ENCODE peak calls at places on chromosome 7, in seven cellular contexts. One of them, this sample, is unnamed. For H3K4me1, the result is how much of the 10 kb centered on the place peaks cover.

GRCh38 chr7:137329411-137329810 is 14.1 kb downstream of the PTN start:
- DNase-seq in tibial nerve: no peak
- DNase-seq in left ventricle myocardium inferior: no peak
- DNase-seq in psoas muscle: no peak
- DNase-seq in suprapubic skin: no peak
- DNase-seq in cardiac muscle cell: no peak
- DNase-seq in fibroblast of lung: no peak
- DNase-seq in this sample: no peak

GRCh38 chr7:158991824-158992621 is 135.7 kb downstream of the DYNC2I1 start:
- DNase-seq in tibial nerve: no peak
- DNase-seq in left ventricle myocardium inferior: no peak
- DNase-seq in psoas muscle: no peak
- DNase-seq in suprapubic skin: no peak
- DNase-seq in cardiac muscle cell: no peak
- DNase-seq in fibroblast of lung: no peak
- DNase-seq in this sample: no peak

GRCh38 chr7:122438001-122438400 is 133.5 kb upstream of the FEZF1 start:
- DNase-seq in tibial nerve: no peak
- DNase-seq in left ventricle myocardium inferior: no peak
- DNase-seq in psoas muscle: no peak
- DNase-seq in suprapubic skin: no peak
- DNase-seq in cardiac muscle cell: no peak
- DNase-seq in fibroblast of lung: no peak
- DNase-seq in this sample: no peak

GRCh38 chr7:42493436-42494198 is 256.6 kb upstream of the GLI3 start:
- DNase-seq in tibial nerve: peak
- DNase-seq in left ventricle myocardium inferior: peak
- DNase-seq in psoas muscle: peak
- DNase-seq in suprapubic skin: peak
- DNase-seq in cardiac muscle cell: peak
- DNase-seq in fibroblast of lung: peak
- DNase-seq in this sample: no peak

GRCh38 chr7:98354052-98354451 is 46.8 kb downstream of the BAIAP2L1 start:
- DNase-seq in tibial nerve: no peak
- DNase-seq in left ventricle myocardium inferior: no peak
- DNase-seq in psoas muscle: no peak
- DNase-seq in suprapubic skin: peak
- DNase-seq in cardiac muscle cell: no peak
- DNase-seq in fibroblast of lung: peak
- DNase-seq in this sample: no peak

GRCh38 chr7:21159506-21159905 is 268.4 kb upstream of the SP4 start:
- DNase-seq in tibial nerve: no peak
- DNase-seq in left ventricle myocardium inferior: no peak
- DNase-seq in psoas muscle: no peak
- DNase-seq in suprapubic skin: no peak
- DNase-seq in cardiac muscle cell: no peak
- DNase-seq in fibroblast of lung: no peak
- DNase-seq in this sample: no peak

GRCh38 chr7:147509859-147510542 is 1080.6 kb upstream of the C7orf33 start:
- DNase-seq in tibial nerve: no peak
- DNase-seq in left ventricle myocardium inferior: no peak
- DNase-seq in psoas muscle: no peak
- DNase-seq in suprapubic skin: no peak
- DNase-seq in cardiac muscle cell: no peak
- DNase-seq in fibroblast of lung: no peak
- DNase-seq in this sample: no peak

GRCh38 chr7:116403265-116403664 is 96.3 kb upstream of the CAV2 start:
- DNase-seq in tibial nerve: no peak
- DNase-seq in left ventricle myocardium inferior: no peak
- DNase-seq in psoas muscle: no peak
- DNase-seq in suprapubic skin: no peak
- DNase-seq in cardiac muscle cell: no peak
- DNase-seq in fibroblast of lung: peak
- DNase-seq in this sample: no peak

GRCh38 chr7:80379034-80379433 is 132.8 kb downstream of the GNAT3 start:
- DNase-seq in tibial nerve: no peak
- DNase-seq in left ventricle myocardium inferior: no peak
- DNase-seq in psoas muscle: no peak
- DNase-seq in suprapubic skin: no peak
- DNase-seq in cardiac muscle cell: peak
- DNase-seq in fibroblast of lung: peak
- DNase-seq in this sample: no peak

GRCh38 chr7:29239638-29240037 is 45.1 kb downstream of the CHN2 start:
- DNase-seq in tibial nerve: no peak
- DNase-seq in left ventricle myocardium inferior: no peak
- DNase-seq in psoas muscle: no peak
- DNase-seq in suprapubic skin: no peak
- DNase-seq in cardiac muscle cell: no peak
- DNase-seq in fibroblast of lung: no peak
- DNase-seq in this sample: no peak

GRCh38 chr7:73376671-73377412 is 48.9 kb downstream of the FKBP6 start:
- DNase-seq in tibial nerve: no peak
- DNase-seq in left ventricle myocardium inferior: no peak
- DNase-seq in psoas muscle: no peak
- DNase-seq in suprapubic skin: no peak
- DNase-seq in cardiac muscle cell: no peak
- DNase-seq in fibroblast of lung: no peak
- DNase-seq in this sample: no peak

GRCh38 chr7:105589221-105590077 is 8.2 kb upstream of the EFCAB10 start:
- DNase-seq in tibial nerve: no peak
- DNase-seq in left ventricle myocardium inferior: peak
- DNase-seq in psoas muscle: no peak
- DNase-seq in suprapubic skin: no peak
- DNase-seq in cardiac muscle cell: peak
- DNase-seq in fibroblast of lung: peak
- DNase-seq in this sample: peak

GRCh38 chr7:97871659-97872024 is 566 bp downstream of the ASNS start:
- DNase-seq in tibial nerve: no peak
- DNase-seq in left ventricle myocardium inferior: no peak
- DNase-seq in psoas muscle: no peak
- DNase-seq in suprapubic skin: no peak
- DNase-seq in cardiac muscle cell: no peak
- DNase-seq in fibroblast of lung: no peak
- DNase-seq in this sample: no peak

GRCh38 chr7:114842551-114843065 is 79.3 kb upstream of the MDFIC start:
- DNase-seq in tibial nerve: no peak
- DNase-seq in left ventricle myocardium inferior: no peak
- DNase-seq in psoas muscle: no peak
- DNase-seq in suprapubic skin: no peak
- DNase-seq in cardiac muscle cell: no peak
- DNase-seq in fibroblast of lung: no peak
- DNase-seq in this sample: no peak

GRCh38 chr7:98126311-98127142 is 19.9 kb downstream of the LMTK2 start:
- DNase-seq in tibial nerve: no peak
- DNase-seq in left ventricle myocardium inferior: no peak
- DNase-seq in psoas muscle: no peak
- DNase-seq in suprapubic skin: peak
- DNase-seq in cardiac muscle cell: no peak
- DNase-seq in fibroblast of lung: no peak
- DNase-seq in this sample: no peak

GRCh38 chr7:16357921-16358320 is 63.4 kb downstream of the CRPPA start:
- DNase-seq in tibial nerve: no peak
- DNase-seq in left ventricle myocardium inferior: no peak
- DNase-seq in psoas muscle: no peak
- DNase-seq in suprapubic skin: no peak
- DNase-seq in cardiac muscle cell: no peak
- DNase-seq in fibroblast of lung: no peak
- DNase-seq in this sample: no peak

GRCh38 chr7:117114272-117114671 is 161.0 kb downstream of the ST7 start:
- DNase-seq in tibial nerve: no peak
- DNase-seq in left ventricle myocardium inferior: no peak
- DNase-seq in psoas muscle: no peak
- DNase-seq in suprapubic skin: no peak
- DNase-seq in cardiac muscle cell: no peak
- DNase-seq in fibroblast of lung: no peak
- DNase-seq in this sample: no peak

GRCh38 chr7:116290740-116291139 is 80.4 kb downstream of the TES start:
- DNase-seq in tibial nerve: no peak
- DNase-seq in left ventricle myocardium inferior: no peak
- DNase-seq in psoas muscle: no peak
- DNase-seq in suprapubic skin: no peak
- DNase-seq in cardiac muscle cell: no peak
- DNase-seq in fibroblast of lung: no peak
- DNase-seq in this sample: no peak

GRCh38 chr7:115217373-115217772 is 295.5 kb downstream of the MDFIC start:
- DNase-seq in tibial nerve: no peak
- DNase-seq in left ventricle myocardium inferior: no peak
- DNase-seq in psoas muscle: no peak
- DNase-seq in suprapubic skin: no peak
- DNase-seq in cardiac muscle cell: peak
- DNase-seq in fibroblast of lung: peak
- DNase-seq in this sample: no peak

GRCh38 chr7:121301441-121302213 is 27.2 kb upstream of the WNT16 start:
- DNase-seq in tibial nerve: no peak
- DNase-seq in left ventricle myocardium inferior: no peak
- DNase-seq in psoas muscle: no peak
- DNase-seq in suprapubic skin: no peak
- DNase-seq in cardiac muscle cell: no peak
- DNase-seq in fibroblast of lung: peak
- DNase-seq in this sample: no peak

GRCh38 chr7:70582921-70583895 is 548.7 kb upstream of the GALNT17 start:
- DNase-seq in tibial nerve: no peak
- DNase-seq in left ventricle myocardium inferior: no peak
- DNase-seq in psoas muscle: no peak
- DNase-seq in suprapubic skin: no peak
- DNase-seq in cardiac muscle cell: no peak
- DNase-seq in fibroblast of lung: no peak
- DNase-seq in this sample: no peak

GRCh38 chr7:157926521-157927167 is 589.8 kb downstream of the DNAJB6 start:
- DNase-seq in tibial nerve: no peak
- DNase-seq in left ventricle myocardium inferior: no peak
- DNase-seq in psoas muscle: no peak
- DNase-seq in suprapubic skin: no peak
- DNase-seq in cardiac muscle cell: no peak
- DNase-seq in fibroblast of lung: no peak
- DNase-seq in this sample: peak

DNA sequence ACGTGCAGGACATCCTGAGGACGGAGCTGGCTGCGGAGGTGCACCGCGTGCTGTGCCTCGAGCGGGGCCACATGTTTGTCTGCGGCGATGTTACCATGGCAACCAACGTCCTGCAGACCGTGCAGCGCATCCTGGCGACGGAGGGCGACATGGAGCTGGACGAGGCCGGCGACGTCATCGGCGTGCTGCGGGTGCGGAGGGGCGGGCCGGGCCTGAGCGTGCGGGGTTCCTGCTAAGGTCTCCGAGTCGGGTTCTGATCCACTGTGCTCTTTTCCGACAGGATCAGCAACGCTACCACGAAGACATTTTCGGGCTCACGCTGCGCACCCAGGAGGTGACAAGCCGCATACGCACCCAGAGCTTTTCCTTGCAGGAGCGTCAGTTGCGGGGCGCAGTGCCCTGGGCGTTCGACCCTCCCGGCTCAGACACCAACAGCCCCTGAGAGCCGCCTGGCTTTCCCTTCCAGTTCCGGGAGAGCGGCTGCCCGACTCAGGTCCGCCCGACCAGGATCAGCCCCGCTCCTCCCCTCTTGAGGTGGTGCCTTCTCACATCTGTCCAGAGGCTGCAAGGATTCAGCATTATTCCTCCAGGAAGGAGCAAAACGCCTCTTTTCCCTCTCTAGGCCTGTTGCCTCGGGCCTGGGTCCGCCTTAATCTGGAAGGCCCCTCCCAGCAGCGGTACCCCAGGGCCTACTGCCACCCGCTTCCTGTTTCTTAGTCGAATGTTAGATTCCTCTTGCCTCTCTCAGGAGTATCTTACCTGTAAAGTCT is 10.4 kb downstream of the ATG9B start:
- DNase-seq in tibial nerve: peak
- DNase-seq in left ventricle myocardium inferior: peak
- DNase-seq in psoas muscle: peak
- DNase-seq in suprapubic skin: peak
- DNase-seq in cardiac muscle cell: peak
- DNase-seq in fibroblast of lung: peak
- DNase-seq in this sample: no peak
- H3K4me3 ChIP-seq in tibial nerve: peak
- H3K4me3 ChIP-seq in left ventricle myocardium inferior: peak
- H3K4me3 ChIP-seq in psoas muscle: peak
- H3K4me3 ChIP-seq in suprapubic skin: peak
- H3K4me3 ChIP-seq in cardiac muscle cell: no peak
- H3K4me3 ChIP-seq in fibroblast of lung: no peak
- H3K4me3 ChIP-seq in this sample: peak

GRCh38 chr7:150377116-150377979 is 1.8 kb upstream of the ZNF775 start:
- DNase-seq in tibial nerve: no peak
- DNase-seq in left ventricle myocardium inferior: no peak
- DNase-seq in psoas muscle: no peak
- DNase-seq in suprapubic skin: no peak
- DNase-seq in cardiac muscle cell: no peak
- DNase-seq in fibroblast of lung: no peak
- DNase-seq in this sample: no peak
- H3K4me1 ChIP-seq in tibial nerve: under half
- H3K4me1 ChIP-seq in left ventricle myocardium inferior: under half
- H3K4me1 ChIP-seq in psoas muscle: under half
- H3K4me1 ChIP-seq in suprapubic skin: half or more
- H3K4me1 ChIP-seq in cardiac muscle cell: under half
- H3K4me1 ChIP-seq in fibroblast of lung: under half
- H3K4me1 ChIP-seq in this sample: under half

GRCh38 chr7:1593091-1593866 is 23.4 kb upstream of the PSMG3 start:
- DNase-seq in tibial nerve: no peak
- DNase-seq in left ventricle myocardium inferior: no peak
- DNase-seq in psoas muscle: no peak
- DNase-seq in suprapubic skin: no peak
- DNase-seq in cardiac muscle cell: peak
- DNase-seq in fibroblast of lung: no peak
- DNase-seq in this sample: no peak
- TF ChIP-seq CTCF in tibial nerve: no peak
- TF ChIP-seq CTCF in left ventricle myocardium inferior: peak
- TF ChIP-seq CTCF in psoas muscle: no peak
- TF ChIP-seq CTCF in suprapubic skin: no peak
- TF ChIP-seq CTCF in cardiac muscle cell: peak
- TF ChIP-seq CTCF in fibroblast of lung: peak
- TF ChIP-seq CTCF in this sample: no peak

DNA sequence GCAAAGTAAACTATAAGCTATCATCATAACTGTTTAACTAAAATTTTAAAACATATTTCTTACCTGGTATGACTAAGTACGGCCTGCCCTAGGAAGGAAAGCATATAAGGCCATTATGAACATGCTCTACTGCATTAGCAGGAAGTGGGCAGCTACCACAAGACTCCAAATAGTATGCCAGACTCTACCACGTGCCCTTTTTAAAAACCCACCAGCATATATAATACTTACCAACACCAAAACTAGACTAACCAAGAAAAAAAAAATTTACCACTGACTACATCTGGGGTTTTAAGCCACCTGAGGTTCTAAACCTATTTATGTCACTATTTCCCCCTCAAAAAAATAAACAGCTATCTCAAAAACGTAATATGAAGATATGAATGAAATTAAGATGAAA is 30.1 kb downstream of the NUDCD3 start:
- DNase-seq in tibial nerve: no peak
- DNase-seq in left ventricle myocardium inferior: no peak
- DNase-seq in psoas muscle: no peak
- DNase-seq in suprapubic skin: no peak
- DNase-seq in cardiac muscle cell: no peak
- DNase-seq in fibroblast of lung: no peak
- DNase-seq in this sample: no peak
- H3K4me3 ChIP-seq in tibial nerve: no peak
- H3K4me3 ChIP-seq in left ventricle myocardium inferior: no peak
- H3K4me3 ChIP-seq in psoas muscle: no peak
- H3K4me3 ChIP-seq in suprapubic skin: no peak
- H3K4me3 ChIP-seq in cardiac muscle cell: no peak
- H3K4me3 ChIP-seq in fibroblast of lung: no peak
- H3K4me3 ChIP-seq in this sample: no peak

GRCh38 chr7:125061-125471 is 67.3 kb upstream of the FAM20C start:
- DNase-seq in tibial nerve: no peak
- DNase-seq in left ventricle myocardium inferior: no peak
- DNase-seq in psoas muscle: no peak
- DNase-seq in suprapubic skin: no peak
- DNase-seq in cardiac muscle cell: no peak
- DNase-seq in fibroblast of lung: no peak
- DNase-seq in this sample: no peak
- H3K4me1 ChIP-seq in tibial nerve: under half
- H3K4me1 ChIP-seq in left ventricle myocardium inferior: under half
- H3K4me1 ChIP-seq in psoas muscle: under half
- H3K4me1 ChIP-seq in suprapubic skin: under half
- H3K4me1 ChIP-seq in cardiac muscle cell: under half
- H3K4me1 ChIP-seq in fibroblast of lung: under half
- H3K4me1 ChIP-seq in this sample: under half